ENCODE peak calls at places on chromosomes 5 and 9, in ten cellular contexts. V is A549, Y is ovary, L is esophagus squamous epithelium, H is H54, J is Peyer's patch, S is body of pancreas, X is right lobe of liver, U is uterus, R is HCT116. A is an unnamed sample.

GRCh38 chr9:112248722-112249121 is 73.6 kb upstream of the SUSD1 start:
- DNase-seq in R (no peak), Y (no peak), U (no peak), V (no peak), H (no peak), J (no peak), L (no peak), X (no peak), S (no peak), A (no peak)

GRCh38 chr5:40227927-40228326 is 451.8 kb upstream of the PTGER4 start:
- DNase-seq in X (no peak), R (no peak), L (no peak), J (no peak), S (no peak), Y (no peak), H (no peak), V (no peak), U (no peak), A (no peak)

GRCh38 chr5:93277001-93277400 is 304.0 kb downstream of the NR2F1-AS1 start:
- DNase-seq in J (no peak), S (no peak), Y (no peak), R (no peak), L (no peak), X (no peak), H (no peak), V (no peak), U (no peak), A (no peak)

GRCh38 chr5:123398058-123398728 is 25.0 kb downstream of the CEP120 start:
- DNase-seq in L (no peak), R (no peak), J (peak), Y (no peak), H (no peak), S (no peak), V (no peak), U (no peak), X (no peak), A (no peak)

GRCh38 chr5:10478436-10478835 is 36.8 kb downstream of the ROPN1L start:
- DNase-seq in V (no peak), U (no peak), H (peak), Y (no peak), S (no peak), R (no peak), X (no peak), L (no peak), J (no peak), A (no peak)

GRCh38 chr5:113038714-113039113 is 62.1 kb downstream of the DCP2 start:
- DNase-seq in L (no peak), S (no peak), X (no peak), V (no peak), H (peak), U (no peak), J (no peak), R (peak), Y (no peak), A (no peak)

GRCh38 chr5:179615203-179615602 is 8.3 kb downstream of the HNRNPH1 start:
- DNase-seq in L (no peak), U (no peak), R (no peak), X (no peak), J (no peak), Y (no peak), V (no peak), H (no peak), S (no peak), A (no peak)

GRCh38 chr5:81936750-81937149 is 35.1 kb upstream of the ATG10 start:
- DNase-seq in L (no peak), S (no peak), J (no peak), R (no peak), U (no peak), V (no peak), X (no peak), Y (no peak), H (no peak), A (no peak)

GRCh38 chr5:43530648-43531047 is 15.7 kb upstream of the C5orf34 start:
- DNase-seq in X (no peak), U (no peak), J (no peak), R (no peak), S (no peak), V (no peak), H (no peak), Y (no peak), L (no peak), A (no peak)

GRCh38 chr5:58241383-58241782 is 218.5 kb downstream of the PLK2 start:
- DNase-seq in R (no peak), S (no peak), H (no peak), U (peak), J (no peak), X (no peak), V (peak), Y (no peak), L (no peak), A (no peak)

GRCh38 chr9:107422189-107422802 is 67.3 kb downstream of the KLF4 start:
- DNase-seq in V (peak), L (no peak), R (peak), Y (peak), H (peak), X (peak), S (peak), U (peak), J (no peak), A (no peak)

GRCh38 chr9:129664664-129665007 is 811 bp upstream of the PRRX2 start:
- DNase-seq in V (no peak), H (no peak), U (no peak), R (no peak), S (no peak), Y (no peak), X (no peak), J (no peak), L (no peak), A (no peak)

GRCh38 chr5:151491059-151491458 is 43.7 kb downstream of the SLC36A1 start:
- DNase-seq in X (no peak), Y (no peak), V (no peak), H (no peak), U (no peak), R (no peak), L (no peak), J (no peak), S (no peak), A (no peak)

GRCh38 chr5:13498279-13498678 is 446.2 kb downstream of the DNAH5 start:
- DNase-seq in J (no peak), U (no peak), Y (no peak), S (no peak), V (no peak), R (no peak), X (no peak), L (no peak), H (no peak), A (no peak)

GRCh38 chr9:133825555-133826198 is 87.5 kb upstream of the SARDH start:
- DNase-seq in X (no peak), U (no peak), J (no peak), L (no peak), V (no peak), R (no peak), H (no peak), S (no peak), Y (no peak), A (no peak)

GRCh38 chr5:65961644-65962043 is 35.3 kb downstream of the ERBIN start:
- DNase-seq in V (no peak), U (no peak), R (no peak), S (no peak), H (peak), L (no peak), Y (no peak), J (no peak), X (no peak), A (peak)

GRCh38 chr5:1176473-1177391 is 24.7 kb upstream of the SLC6A19 start:
- DNase-seq in H (no peak), U (no peak), V (no peak), R (peak), X (no peak), L (no peak), Y (no peak), J (no peak), S (no peak), A (no peak)

GRCh38 chr9:89367726-89368437 is 49.6 kb downstream of the SECISBP2 start:
- DNase-seq in H (no peak), X (no peak), S (no peak), J (no peak), U (no peak), V (no peak), R (no peak), Y (no peak), L (no peak), A (no peak)

GRCh38 chr5:173327948-173328895 is at the start of gene STC2:
- DNase-seq in J (no peak), U (no peak), V (peak), L (no peak), H (peak), R (peak), Y (no peak), X (peak), S (peak), A (peak)

GRCh38 chr5:27462936-27463335 is 424.6 kb upstream of the CDH9 start:
- DNase-seq in R (no peak), L (no peak), H (no peak), Y (no peak), U (no peak), S (no peak), J (no peak), V (no peak), X (no peak), A (no peak)

GRCh38 chr5:149268928-149269557 is 2.6 kb upstream of the AFAP1L1 start:
- DNase-seq in J (no peak), U (no peak), L (no peak), X (no peak), R (peak), S (no peak), V (peak), Y (no peak), H (peak), A (no peak)

GRCh38 chr9:35842020-35842745 is 13.2 kb downstream of the TMEM8B start:
- DNase-seq in V (no peak), H (no peak), Y (no peak), U (no peak), J (no peak), L (no peak), X (no peak), R (no peak), S (no peak), A (no peak)

GRCh38 chr5:168813179-168813968 is 234.2 kb upstream of the PANK3 start:
- DNase-seq in H (no peak), S (no peak), X (no peak), R (no peak), V (no peak), L (no peak), J (no peak), Y (no peak), U (no peak), A (no peak)
- TF ChIP-seq POLR2A in H (no peak), S (no peak), X (no peak), R (no peak), V (no peak), L (no peak), J (no peak), Y (no peak), U (no peak), A (no peak)

DNA sequence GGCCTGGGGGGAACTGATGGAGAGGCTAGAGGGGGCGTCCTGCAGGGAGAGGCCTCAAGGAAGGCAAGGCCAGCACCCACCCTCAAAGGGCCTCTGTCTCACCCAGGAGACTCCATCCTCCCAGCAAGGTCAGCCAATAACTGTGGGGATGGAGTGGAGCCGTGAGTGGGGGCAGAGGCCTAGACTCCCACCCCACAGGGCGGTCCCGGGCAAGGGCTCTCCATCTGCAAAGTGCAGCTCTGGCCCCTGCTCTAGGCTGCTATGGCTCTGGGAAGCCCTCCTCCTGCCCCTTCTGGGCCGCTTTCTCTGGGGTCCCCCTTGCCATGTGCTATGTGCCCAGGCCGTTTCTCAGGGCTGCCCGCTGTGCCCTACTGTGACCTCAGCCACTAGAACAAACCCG is 14.0 kb downstream of the FPGS start:
- DNase-seq in V (no peak), J (no peak), R (no peak), X (no peak), S (no peak), H (no peak), Y (no peak), U (no peak), L (no peak), A (no peak)
- TF ChIP-seq POLR2A in V (no peak), J (no peak), R (no peak), X (no peak), S (no peak), H (no peak), Y (no peak), U (no peak), L (no peak), A (peak)

DNA sequence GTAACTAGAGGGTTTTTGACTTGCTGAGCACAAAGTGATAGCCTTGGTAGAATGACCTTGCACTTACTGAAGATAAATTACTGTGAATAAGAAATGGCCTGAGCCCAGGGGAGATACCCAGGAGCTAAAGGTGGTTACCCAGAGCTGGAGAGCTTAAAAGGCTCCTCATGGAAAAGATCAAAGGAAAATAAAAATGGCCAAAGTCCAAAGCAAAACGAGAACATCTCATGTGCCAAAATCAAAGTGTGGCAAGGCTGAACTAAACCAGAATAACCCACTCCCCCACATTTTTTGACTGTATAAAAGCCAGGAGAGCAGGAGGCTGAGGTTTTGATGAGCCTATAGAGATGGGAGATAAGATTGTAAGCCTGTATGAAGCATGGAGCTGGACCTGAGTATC is 14.4 kb downstream of the IDNK start:
- DNase-seq in R (no peak), S (no peak), U (no peak), Y (no peak), H (no peak), L (no peak), J (no peak), V (no peak), X (no peak), A (no peak)
- TF ChIP-seq POLR2A in R (no peak), S (no peak), U (no peak), Y (no peak), H (no peak), L (no peak), J (no peak), V (no peak), X (no peak), A (no peak)

DNA sequence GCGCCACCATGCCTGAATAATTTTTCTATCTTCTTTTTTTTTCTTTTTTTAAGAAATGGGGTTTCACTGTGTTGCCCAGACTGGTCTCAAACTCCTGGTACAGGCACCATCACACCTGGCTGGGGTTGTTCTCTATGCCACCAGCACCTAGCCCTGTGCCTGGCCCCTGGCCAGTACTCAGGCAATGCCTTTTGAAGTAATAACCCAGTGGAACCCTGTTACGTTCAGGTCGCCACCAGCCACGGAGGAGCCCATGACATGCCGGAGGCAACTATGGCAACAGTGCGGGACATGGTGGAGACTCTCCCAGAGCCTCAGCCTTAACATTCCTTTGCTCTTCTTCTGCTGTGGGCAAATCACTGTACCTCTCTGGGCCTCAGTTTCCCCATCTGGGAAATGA is 14.1 kb downstream of the COL15A1 start:
- DNase-seq in X (no peak), L (no peak), U (peak), J (no peak), R (no peak), V (no peak), S (no peak), H (no peak), Y (no peak), A (no peak)
- TF ChIP-seq POLR2A in X (no peak), L (no peak), U (no peak), J (no peak), R (no peak), V (no peak), S (no peak), H (no peak), Y (no peak), A (no peak)

GRCh38 chr5:74205745-74206570 is 434.6 kb downstream of the ENC1 start:
- DNase-seq in X (no peak), L (no peak), V (no peak), H (no peak), R (no peak), S (no peak), Y (no peak), U (no peak), J (no peak), A (no peak)
- TF ChIP-seq POLR2A in X (no peak), L (no peak), V (no peak), H (no peak), R (no peak), S (no peak), Y (no peak), U (no peak), J (no peak), A (no peak)

GRCh38 chr9:104991144-104991953 is 63.4 kb upstream of the ABCA1 start:
- DNase-seq in J (peak), R (peak), S (peak), X (peak), L (peak), V (peak), H (peak), Y (peak), U (peak), A (peak)
- TF ChIP-seq POLR2A in J (peak), R (no peak), S (peak), X (peak), L (peak), V (peak), H (peak), Y (peak), U (peak), A (no peak)

GRCh38 chr5:117315170-117315569 is 740.5 kb upstream of the SEMA6A start:
- DNase-seq in J (no peak), L (no peak), H (no peak), X (no peak), R (no peak), S (no peak), Y (no peak), U (no peak), V (no peak), A (no peak)

GRCh38 chr5:117318528-117318927 is 743.9 kb upstream of the SEMA6A start:
- DNase-seq in R (peak), S (no peak), H (no peak), V (peak), J (no peak), X (no peak), L (no peak), U (no peak), Y (no peak), A (no peak)
- TF ChIP-seq POLR2A in R (no peak), S (no peak), H (no peak), V (no peak), J (no peak), X (no peak), L (no peak), U (no peak), Y (no peak), A (no peak)

GRCh38 chr9:88312517-88313103 is 75.6 kb upstream of the SPIN1 start:
- DNase-seq in V (no peak), U (no peak), S (no peak), L (no peak), X (no peak), J (no peak), H (no peak), Y (no peak), R (no peak), A (no peak)

GRCh38 chr9:88307136-88307535 is 81.1 kb upstream of the SPIN1 start:
- DNase-seq in J (no peak), S (no peak), U (no peak), X (no peak), R (no peak), L (no peak), H (no peak), Y (no peak), V (no peak), A (no peak)

GRCh38 chr9:88310310-88310980 is 77.8 kb upstream of the SPIN1 start:
- DNase-seq in J (no peak), V (no peak), S (no peak), L (no peak), Y (no peak), H (no peak), R (no peak), U (no peak), X (no peak), A (no peak)

GRCh38 chr9:88312070-88312469 is 76.2 kb upstream of the SPIN1 start:
- DNase-seq in Y (no peak), J (no peak), L (no peak), H (no peak), S (no peak), R (no peak), X (no peak), V (no peak), U (no peak), A (no peak)

DNA sequence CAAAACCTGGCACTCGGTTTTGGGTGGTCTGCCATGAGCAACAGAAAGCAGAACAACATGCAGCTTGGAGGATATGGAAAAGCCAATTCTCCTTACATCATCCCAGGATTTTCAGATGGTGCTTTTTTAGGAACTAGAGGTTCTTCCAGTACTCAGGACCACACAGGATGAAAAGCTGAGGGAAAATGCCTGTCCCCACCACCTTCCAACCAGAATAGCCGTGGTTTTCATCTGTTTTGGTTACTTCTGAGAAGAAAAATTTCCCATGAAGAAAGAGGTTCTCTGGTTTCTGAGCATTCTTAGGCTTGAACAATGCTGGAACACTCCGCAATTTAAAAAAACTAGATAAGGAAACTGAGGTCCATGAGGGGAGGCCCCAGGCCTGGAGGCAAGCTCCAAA is 79.4 kb upstream of the SPIN1 start:
- DNase-seq in S (no peak), V (no peak), X (no peak), R (no peak), J (no peak), Y (no peak), L (no peak), H (no peak), U (no peak), A (no peak)
- TF ChIP-seq POLR2A in S (no peak), V (no peak), X (no peak), R (no peak), J (no peak), Y (no peak), L (no peak), H (no peak), U (no peak), A (no peak)